ENCODE peak calls at places on chromosome 5, in four cellular contexts. H is stomach, W is K562, X is Peyer's patch. Z is an unnamed sample.

GRCh38 chr5:147176422-147176821 is 58.4 kb upstream of the STK32A start:
- DNase-seq in W (no peak), X (no peak), H (no peak), Z (no peak)

GRCh38 chr5:79546782-79547428 is 33.0 kb upstream of the HOMER1 start:
- DNase-seq in X (no peak), W (no peak), H (no peak), Z (no peak)

GRCh38 chr5:139147743-139148079 is 50.5 kb downstream of the SIL1 start:
- DNase-seq in H (peak), X (no peak), W (no peak), Z (peak)

GRCh38 chr5:141570655-141571054 is 48.1 kb downstream of the DIAPH1 start:
- DNase-seq in X (no peak), W (no peak), H (no peak), Z (no peak)

GRCh38 chr5:132797651-132798050 is 15.5 kb upstream of the SOWAHA start:
- DNase-seq in W (no peak), H (no peak), X (no peak), Z (no peak)

GRCh38 chr5:98872679-98873078 is 56.1 kb downstream of the CHD1 start:
- DNase-seq in X (no peak), H (no peak), W (no peak), Z (no peak)

GRCh38 chr5:67267522-67268232 is 71.1 kb upstream of the CD180 start:
- DNase-seq in W (no peak), H (no peak), X (no peak), Z (no peak)

GRCh38 chr5:137933491-137933911 is 44.2 kb downstream of the PKD2L2 start:
- DNase-seq in X (no peak), H (no peak), W (no peak), Z (no peak)

GRCh38 chr5:170313344-170313743 is 15.8 kb upstream of the LCP2 start:
- DNase-seq in H (no peak), X (no peak), W (peak), Z (no peak)

GRCh38 chr5:112957970-112958773 is 18.4 kb upstream of the DCP2 start:
- DNase-seq in X (no peak), W (no peak), H (peak), Z (peak)

GRCh38 chr5:100232730-100233129 is 302.4 kb upstream of the FAM174A start:
- DNase-seq in H (no peak), W (no peak), X (no peak), Z (no peak)

GRCh38 chr5:167861134-167861930 is 430.1 kb upstream of the WWC1 start:
- DNase-seq in W (no peak), X (no peak), H (no peak), Z (no peak)

GRCh38 chr5:150525163-150525562 is 17.2 kb downstream of the NDST1 start:
- DNase-seq in W (no peak), H (no peak), X (no peak), Z (no peak)

GRCh38 chr5:38234737-38235136 is 23.6 kb upstream of the EGFLAM start:
- DNase-seq in W (no peak), H (no peak), X (no peak), Z (no peak)

GRCh38 chr5:147859962-147860640 is 18.4 kb upstream of the SCGB3A2 start:
- DNase-seq in W (no peak), X (no peak), H (no peak), Z (no peak)

GRCh38 chr5:147628054-147628895 is 118.4 kb upstream of the DPYSL3 start:
- DNase-seq in H (peak), X (no peak), W (peak), Z (peak)

GRCh38 chr5:107567901-107568671 is 102.7 kb downstream of the EFNA5 start:
- DNase-seq in W (no peak), H (no peak), X (no peak), Z (no peak)

GRCh38 chr5:58346001-58346400 is 113.9 kb downstream of the PLK2 start:
- DNase-seq in X (no peak), H (no peak), W (no peak), Z (no peak)

GRCh38 chr5:156497816-156498215 is 170.9 kb downstream of the SGCD start:
- DNase-seq in W (no peak), X (no peak), H (no peak), Z (no peak)

GRCh38 chr5:67182406-67182805 is 14.2 kb downstream of the CD180 start:
- DNase-seq in W (peak), H (no peak), X (no peak), Z (peak)

GRCh38 chr5:65913519-65913918 is 12.9 kb upstream of the ERBIN start:
- DNase-seq in W (no peak), X (no peak), H (no peak), Z (no peak)

GRCh38 chr5:122673343-122673742 is 101.5 kb upstream of the SNX2 start:
- DNase-seq in X (no peak), H (no peak), W (no peak), Z (no peak)

GRCh38 chr5:13248236-13248635 is 696.3 kb downstream of the DNAH5 start:
- DNase-seq in X (no peak), H (no peak), W (no peak), Z (no peak)

GRCh38 chr5:91443761-91444467 is 60.8 kb upstream of the ARRDC3 start:
- DNase-seq in H (no peak), X (no peak), W (no peak), Z (no peak)

GRCh38 chr5:150213530-150213929 is 23.7 kb downstream of the SLC6A7 start:
- DNase-seq in X (no peak), H (no peak), W (no peak), Z (no peak)

GRCh38 chr5:56480305-56481146 is 247.4 kb upstream of the ANKRD55 start:
- DNase-seq in H (peak), X (peak), W (no peak), Z (peak)

GRCh38 chr5:118224546-118224945 is 763.8 kb downstream of the DTWD2 start:
- DNase-seq in W (no peak), H (no peak), X (no peak), Z (no peak)

GRCh38 chr5:92841604-92842155 is 739.3 kb downstream of the NR2F1-AS1 start:
- DNase-seq in H (no peak), X (no peak), W (no peak), Z (no peak)

GRCh38 chr5:97979740-97980139 is 793.7 kb upstream of the RGMB start:
- DNase-seq in H (no peak), W (no peak), X (no peak), Z (no peak)

GRCh38 chr5:35083150-35083549 is 35.4 kb upstream of the AGXT2 start:
- DNase-seq in X (no peak), H (no peak), W (no peak), Z (no peak)

GRCh38 chr5:143398053-143398355 is 5.5 kb downstream of the NR3C1 start:
- DNase-seq in X (no peak), H (no peak), W (no peak), Z (no peak)

GRCh38 chr5:111309384-111309783 is 85.2 kb downstream of the CAMK4 start:
- DNase-seq in W (no peak), X (no peak), H (no peak), Z (no peak)

GRCh38 chr5:111308951-111309350 is 84.8 kb downstream of the CAMK4 start:
- DNase-seq in W (no peak), X (no peak), H (no peak), Z (no peak)

GRCh38 chr5:111310713-111311620 is 86.8 kb downstream of the CAMK4 start:
- DNase-seq in W (no peak), H (no peak), X (no peak), Z (no peak)

GRCh38 chr5:111313017-111313724 is 89.0 kb downstream of the CAMK4 start:
- DNase-seq in X (no peak), H (no peak), W (no peak), Z (no peak)
- TF ChIP-seq POLR2A in X (no peak), H (no peak), W (no peak), Z (no peak)

DNA sequence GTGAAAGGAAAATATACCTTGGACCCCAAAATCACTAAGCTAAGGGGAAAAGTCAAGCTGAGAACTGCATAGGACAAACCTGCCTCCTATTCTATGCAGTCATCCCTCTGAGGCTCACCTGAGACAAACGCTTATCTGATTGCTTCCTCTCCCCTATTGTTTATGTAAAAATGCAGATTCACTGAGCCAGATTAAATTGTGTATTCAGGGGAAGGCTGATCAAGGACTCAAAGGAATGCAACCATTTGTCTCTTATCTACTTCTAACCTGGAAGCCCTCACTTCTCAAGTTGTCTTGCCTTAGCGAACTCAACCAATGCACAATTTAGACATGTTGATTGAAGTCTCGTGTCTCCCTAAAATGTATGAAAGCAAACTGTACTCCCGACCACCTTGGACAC is 13.3 kb downstream of the SPARC start:
- DNase-seq in H (no peak), W (no peak), X (no peak), Z (no peak)
- TF ChIP-seq POLR2A in H (no peak), W (no peak), X (no peak), Z (no peak)

DNA sequence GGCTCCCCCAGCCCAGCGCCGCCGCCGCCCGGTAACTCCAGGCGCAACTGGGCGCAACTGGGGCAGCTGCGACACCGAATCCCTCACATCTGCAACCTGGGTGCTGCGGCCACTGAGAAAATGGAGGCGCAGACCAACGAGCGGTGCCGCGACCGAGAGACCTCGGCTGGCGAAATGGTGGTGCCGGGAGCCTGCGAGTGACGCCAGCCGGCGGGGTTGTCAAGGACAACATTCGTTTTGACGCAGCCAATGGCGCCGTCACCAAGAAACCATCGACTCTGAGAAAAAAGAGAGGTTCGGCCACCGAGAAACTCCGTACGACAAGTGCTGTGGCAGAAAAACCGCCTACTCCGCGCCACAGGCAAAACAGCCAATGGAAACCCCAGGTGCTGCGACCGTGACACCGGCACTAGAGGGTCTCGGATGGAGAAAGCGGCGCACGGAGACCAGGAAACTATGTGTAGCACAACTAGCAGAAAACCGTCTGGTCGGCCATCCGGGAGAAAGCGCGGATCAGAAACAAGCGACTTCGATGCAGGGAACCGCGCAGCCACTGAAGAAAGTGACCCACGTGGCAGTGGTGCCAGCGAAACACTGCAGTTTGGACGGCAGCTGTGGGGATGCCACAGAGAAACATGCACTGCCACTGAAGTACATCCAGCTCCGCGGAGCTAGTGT is 88.8 kb downstream of the ANXA2R start:
- DNase-seq in X (peak), W (no peak), H (peak), Z (no peak)
- TF ChIP-seq POLR2A in X (no peak), W (no peak), H (no peak), Z (no peak)

GRCh38 chr5:127320032-127320945 is 29.7 kb downstream of the MEGF10 start:
- DNase-seq in W (no peak), X (no peak), H (no peak), Z (no peak)
- TF ChIP-seq POLR2A in W (no peak), X (no peak), H (no peak), Z (no peak)

GRCh38 chr5:76386360-76386759 is 16.7 kb upstream of the IQGAP2 start:
- DNase-seq in W (no peak), X (no peak), H (peak), Z (no peak)
- TF ChIP-seq POLR2A in W (no peak), X (no peak), H (no peak), Z (no peak)

DNA sequence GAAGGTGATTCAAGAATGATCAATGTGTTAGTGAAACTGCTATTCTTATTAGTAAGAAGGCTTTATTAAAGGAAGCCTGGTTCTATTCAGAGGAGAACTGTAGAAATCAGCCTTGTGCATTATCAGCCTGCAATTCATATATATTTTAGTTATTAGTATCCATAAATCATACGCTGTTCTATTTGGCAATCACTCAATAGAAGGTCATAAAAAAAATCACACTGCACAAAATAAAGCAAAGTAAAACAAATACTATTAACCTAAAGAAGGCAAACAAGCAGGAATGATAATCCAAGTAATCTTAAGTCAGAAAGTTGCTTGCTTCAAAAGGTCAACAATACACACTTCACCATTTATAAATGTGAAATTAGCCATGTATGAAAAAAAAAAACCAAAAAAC is 138.1 kb downstream of the PDE4D start:
- DNase-seq in H (no peak), W (no peak), X (no peak), Z (no peak)
- TF ChIP-seq POLR2A in H (no peak), W (no peak), X (no peak), Z (no peak)

GRCh38 chr5:40828690-40829661 is 6.0 kb downstream of the RPL37 start:
- DNase-seq in W (no peak), X (no peak), H (no peak), Z (no peak)
- TF ChIP-seq POLR2A in W (peak), X (no peak), H (no peak), Z (no peak)

GRCh38 chr5:402615-403359 is 40.2 kb upstream of the EXOC3 start:
- DNase-seq in H (no peak), X (peak), W (no peak), Z (no peak)
- TF ChIP-seq POLR2A in H (no peak), X (no peak), W (no peak), Z (no peak)